ENCODE peak calls at places on chromosomes 5 and 9, in ten cellular contexts. Q, K, N, Z, M, E, A, V, R and Y are unnamed samples.

GRCh38 chr9:114400219-114400618 is 12.4 kb upstream of the AKNA start:
- DNase-seq in Z (no peak), R (no peak), K (no peak), N (no peak), M (no peak), V (peak; percentile 57), E (no peak), A (no peak), Q (no peak), Y (no peak)

GRCh38 chr5:116320486-116320885 is 235.7 kb downstream of the COMMD10 start:
- DNase-seq in V (no peak), R (no peak), Z (no peak), M (no peak), N (no peak), E (no peak), A (peak; percentile 26), Q (no peak), K (no peak), Y (no peak)

GRCh38 chr9:75265525-75265972 is 177.2 kb downstream of the OSTF1 start:
- DNase-seq in N (peak; percentile 1), R (peak; percentile 32), Z (peak; percentile 12), M (peak; percentile 69), V (peak; percentile 48), A (peak; percentile 63), E (peak; percentile 33), Q (peak; percentile 17), K (peak; percentile 18), Y (peak; percentile 57)

GRCh38 chr5:43603535-43604363 is 769 bp downstream of the NNT start:
- DNase-seq in Q (peak; percentile 52), N (no peak), M (peak; percentile 94), V (peak; percentile 19), K (peak; percentile 46), E (peak; percentile 45), A (peak; percentile 28), Z (peak; percentile 49), R (peak; percentile 9), Y (peak; percentile 48)

GRCh38 chr9:115653231-115653630 is 500.4 kb upstream of the PAPPA start:
- DNase-seq in E (no peak), Q (no peak), A (peak; percentile 83), M (no peak), Z (no peak), K (no peak), N (no peak), R (peak; percentile 41), V (no peak), Y (no peak)

GRCh38 chr5:150945501-150945900 is 40.7 kb upstream of the ZNF300 start:
- DNase-seq in E (no peak), R (no peak), K (no peak), M (no peak), A (no peak), Q (no peak), Z (no peak), V (no peak), N (no peak), Y (no peak)

GRCh38 chr5:127297348-127298035 is 6.9 kb downstream of the MEGF10 start:
- DNase-seq in V (no peak), A (no peak), Z (no peak), E (no peak), M (no peak), N (no peak), R (no peak), K (no peak), Q (no peak), Y (no peak)

GRCh38 chr5:125326114-125326513 is 579.7 kb upstream of the ZNF608 start:
- DNase-seq in K (no peak), N (peak; percentile 79), A (peak; percentile 73), E (no peak), R (peak; percentile 65), Q (no peak), M (peak; percentile 92), Z (no peak), V (peak; percentile 82), Y (no peak)

GRCh38 chr5:6187501-6187900 is 190.8 kb downstream of the MED10 start:
- DNase-seq in N (no peak), Z (no peak), V (no peak), K (no peak), M (no peak), A (no peak), R (no peak), Q (no peak), E (no peak), Y (peak; percentile 78)

GRCh38 chr5:131129306-131129705 is 35.8 kb downstream of the HINT1 start:
- DNase-seq in R (no peak), Z (no peak), K (no peak), M (no peak), N (no peak), Q (no peak), A (no peak), V (no peak), E (no peak), Y (no peak)

GRCh38 chr5:122102825-122103224 is 24.8 kb upstream of the LOX start:
- DNase-seq in V (no peak), N (no peak), A (peak; percentile 87), M (no peak), K (no peak), E (no peak), R (peak; percentile 83), Q (no peak), Z (no peak), Y (no peak)

GRCh38 chr9:132267660-132268059 is 87.1 kb downstream of the SETX start:
- DNase-seq in K (no peak), V (no peak), A (no peak), R (no peak), E (no peak), M (no peak), N (no peak), Q (no peak), Z (no peak), Y (no peak)

GRCh38 chr9:13719410-13719809 is 439.9 kb upstream of the MPDZ start:
- DNase-seq in Q (no peak), N (no peak), M (no peak), R (no peak), A (peak; percentile 26), Z (no peak), E (no peak), K (no peak), V (no peak), Y (no peak)

GRCh38 chr5:158966691-158967090 is 133.0 kb downstream of the EBF1 start:
- DNase-seq in Z (no peak), A (no peak), R (no peak), N (no peak), V (no peak), K (no peak), Q (no peak), E (no peak), M (no peak), Y (no peak)

GRCh38 chr9:137114613-137115393 is at the start of gene DPP7:
- DNase-seq in E (peak; percentile 60), A (peak; percentile 42), V (peak; percentile 74), Z (peak; percentile 73), Q (peak; percentile 68), M (peak; percentile 80), R (peak; percentile 55), K (peak; percentile 77), N (no peak), Y (peak; percentile 82)

GRCh38 chr9:76215066-76215465 is 179.2 kb downstream of the RFK start:
- DNase-seq in V (peak; percentile 55), K (no peak), E (no peak), R (peak; percentile 70), N (peak; percentile 86), A (peak; percentile 61), M (no peak), Q (no peak), Z (no peak), Y (no peak)

GRCh38 chr5:153211052-153211451 is 279.4 kb upstream of the GRIA1 start:
- DNase-seq in M (peak; percentile 75), Q (no peak), V (no peak), Z (no peak), R (no peak), N (no peak), K (no peak), A (no peak), E (no peak), Y (no peak)

GRCh38 chr9:76655121-76655531 is 109.1 kb upstream of the PCA3 start:
- DNase-seq in E (no peak), Z (no peak), N (no peak), M (no peak), A (peak; percentile 63), Q (no peak), K (no peak), V (no peak), R (no peak), Y (no peak)

GRCh38 chr5:132824426-132824825 is 6.0 kb downstream of the SHROOM1 start:
- DNase-seq in Z (no peak), Q (no peak), N (no peak), V (no peak), A (no peak), R (no peak), K (no peak), E (no peak), M (no peak), Y (no peak)

GRCh38 chr9:87343816-87344438 is 153.7 kb upstream of the DAPK1 start:
- DNase-seq in A (no peak), E (no peak), M (peak; percentile 20), N (no peak), R (no peak), K (no peak), V (peak; percentile 38), Z (no peak), Q (no peak), Y (no peak)